ENCODE peak calls at places on chromosomes 13 and 19, in five cellular contexts. One of them, this sample, is unnamed.

GRCh38 chr13:98207411-98207810 is 30.3 kb upstream of the RNF113B start:
- DNase-seq in IMR-90: peak
- DNase-seq in GM12878: no peak
- DNase-seq in SK-N-SH: no peak
- DNase-seq in A549: no peak
- DNase-seq in this sample: no peak

GRCh38 chr19:58538257-58539168 is 5.4 kb upstream of the TRIM28 start:
- DNase-seq in A549: no peak
- DNase-seq in IMR-90: no peak
- DNase-seq in SK-N-SH: no peak
- DNase-seq in GM12878: no peak
- DNase-seq in this sample: no peak

GRCh38 chr13:27619711-27620376 is 485 bp downstream of the LNX2 start:
- DNase-seq in GM12878: no peak
- DNase-seq in SK-N-SH: peak
- DNase-seq in IMR-90: peak
- DNase-seq in A549: peak
- DNase-seq in this sample: peak

GRCh38 chr19:2315121-2315817 is 7.3 kb upstream of the LINGO3 start:
- DNase-seq in GM12878: no peak
- DNase-seq in A549: no peak
- DNase-seq in IMR-90: no peak
- DNase-seq in SK-N-SH: no peak
- DNase-seq in this sample: peak

GRCh38 chr19:50325310-50326100 is 3.7 kb downstream of the KCNC3 start:
- DNase-seq in IMR-90: peak
- DNase-seq in A549: peak
- DNase-seq in SK-N-SH: peak
- DNase-seq in GM12878: no peak
- DNase-seq in this sample: peak

GRCh38 chr19:50003810-50004419 is 21.3 kb downstream of the VRK3 start:
- DNase-seq in IMR-90: peak
- DNase-seq in SK-N-SH: no peak
- DNase-seq in A549: peak
- DNase-seq in GM12878: peak
- DNase-seq in this sample: peak

GRCh38 chr13:75042809-75043208 is 439.2 kb downstream of the TBC1D4 start:
- DNase-seq in A549: no peak
- DNase-seq in IMR-90: no peak
- DNase-seq in GM12878: no peak
- DNase-seq in SK-N-SH: no peak
- DNase-seq in this sample: no peak

GRCh38 chr13:97944396-97945029 is 9.0 kb upstream of the IPO5 start:
- DNase-seq in A549: no peak
- DNase-seq in SK-N-SH: no peak
- DNase-seq in GM12878: no peak
- DNase-seq in IMR-90: peak
- DNase-seq in this sample: no peak

GRCh38 chr19:3658004-3658822 is 31.6 kb upstream of the CACTIN start:
- DNase-seq in A549: no peak
- DNase-seq in SK-N-SH: no peak
- DNase-seq in GM12878: no peak
- DNase-seq in IMR-90: no peak
- DNase-seq in this sample: no peak

GRCh38 chr13:98889419-98890079 is 88.3 kb downstream of the DOCK9 start:
- DNase-seq in IMR-90: no peak
- DNase-seq in GM12878: no peak
- DNase-seq in SK-N-SH: no peak
- DNase-seq in A549: no peak
- DNase-seq in this sample: no peak

GRCh38 chr19:6728346-6728745 is 7.9 kb upstream of the C3 start:
- DNase-seq in SK-N-SH: no peak
- DNase-seq in IMR-90: no peak
- DNase-seq in A549: no peak
- DNase-seq in GM12878: no peak
- DNase-seq in this sample: no peak

GRCh38 chr13:27117158-27117557 is 54.5 kb downstream of the USP12 start:
- DNase-seq in SK-N-SH: no peak
- DNase-seq in IMR-90: peak
- DNase-seq in A549: no peak
- DNase-seq in GM12878: no peak
- DNase-seq in this sample: no peak

GRCh38 chr19:33226550-33227241 is 1.0 kb upstream of the SLC7A10 start:
- DNase-seq in SK-N-SH: peak
- DNase-seq in GM12878: no peak
- DNase-seq in A549: peak
- DNase-seq in IMR-90: no peak
- DNase-seq in this sample: no peak

GRCh38 chr19:5331790-5332189 is 8.8 kb downstream of the PTPRS start:
- DNase-seq in IMR-90: no peak
- DNase-seq in A549: no peak
- DNase-seq in GM12878: no peak
- DNase-seq in SK-N-SH: no peak
- DNase-seq in this sample: no peak

GRCh38 chr19:35357867-35358573 is at the start of gene FFAR3:
- DNase-seq in A549: no peak
- DNase-seq in GM12878: no peak
- DNase-seq in SK-N-SH: no peak
- DNase-seq in IMR-90: peak
- DNase-seq in this sample: no peak

GRCh38 chr13:75514080-75515040 is 23.3 kb downstream of the COMMD6 start:
- DNase-seq in IMR-90: peak
- DNase-seq in SK-N-SH: no peak
- DNase-seq in GM12878: no peak
- DNase-seq in A549: no peak
- DNase-seq in this sample: no peak

GRCh38 chr13:100175078-100175802 is 86.3 kb downstream of the PCCA start:
- DNase-seq in A549: no peak
- DNase-seq in GM12878: no peak
- DNase-seq in IMR-90: no peak
- DNase-seq in SK-N-SH: no peak
- DNase-seq in this sample: no peak

GRCh38 chr19:5130371-5131030 is 161.6 kb downstream of the KDM4B start:
- DNase-seq in SK-N-SH: no peak
- DNase-seq in IMR-90: no peak
- DNase-seq in GM12878: peak
- DNase-seq in A549: no peak
- DNase-seq in this sample: no peak

GRCh38 chr19:35995655-35995993 is 636 bp downstream of the SDHAF1 start:
- DNase-seq in SK-N-SH: peak
- DNase-seq in GM12878: no peak
- DNase-seq in A549: peak
- DNase-seq in IMR-90: peak
- DNase-seq in this sample: peak

GRCh38 chr19:35090795-35091214 is 24.8 kb upstream of the FXYD3 start:
- DNase-seq in A549: no peak
- DNase-seq in GM12878: no peak
- DNase-seq in SK-N-SH: no peak
- DNase-seq in IMR-90: no peak
- DNase-seq in this sample: no peak

GRCh38 chr13:102870677-102871415 is 25.0 kb downstream of the ERCC5 start:
- DNase-seq in A549: peak
- DNase-seq in SK-N-SH: peak
- DNase-seq in IMR-90: peak
- DNase-seq in GM12878: no peak
- DNase-seq in this sample: peak

GRCh38 chr19:43664008-43664407 is 6.0 kb downstream of the PLAUR start:
- DNase-seq in IMR-90: no peak
- DNase-seq in SK-N-SH: no peak
- DNase-seq in A549: no peak
- DNase-seq in GM12878: peak
- DNase-seq in this sample: no peak

GRCh38 chr13:114164027-114164426 is 15.0 kb upstream of the CFAP97D2 start:
- DNase-seq in A549: no peak
- DNase-seq in IMR-90: no peak
- DNase-seq in GM12878: no peak
- DNase-seq in SK-N-SH: no peak
- DNase-seq in this sample: no peak

GRCh38 chr13:108834193-108834592 is 204.8 kb downstream of the MYO16 start:
- DNase-seq in SK-N-SH: no peak
- DNase-seq in IMR-90: peak
- DNase-seq in GM12878: no peak
- DNase-seq in A549: no peak
- DNase-seq in this sample: no peak

GRCh38 chr13:75400775-75401174 is 81.2 kb downstream of the TBC1D4 start:
- DNase-seq in A549: no peak
- DNase-seq in IMR-90: no peak
- DNase-seq in GM12878: no peak
- DNase-seq in SK-N-SH: no peak
- DNase-seq in this sample: no peak

GRCh38 chr13:32917504-32917903 is 98.7 kb upstream of the KL start:
- DNase-seq in SK-N-SH: no peak
- DNase-seq in A549: no peak
- DNase-seq in IMR-90: peak
- DNase-seq in GM12878: peak
- DNase-seq in this sample: no peak

GRCh38 chr13:32905864-32906180 is 110.4 kb upstream of the KL start:
- DNase-seq in SK-N-SH: no peak
- DNase-seq in A549: no peak
- DNase-seq in GM12878: no peak
- DNase-seq in IMR-90: peak
- DNase-seq in this sample: no peak

GRCh38 chr13:32910530-32910929 is 105.7 kb upstream of the KL start:
- DNase-seq in A549: no peak
- DNase-seq in GM12878: no peak
- DNase-seq in IMR-90: no peak
- DNase-seq in SK-N-SH: no peak
- DNase-seq in this sample: no peak

GRCh38 chr13:32914686-32915085 is 101.5 kb upstream of the KL start:
- DNase-seq in A549: no peak
- DNase-seq in IMR-90: no peak
- DNase-seq in SK-N-SH: no peak
- DNase-seq in GM12878: no peak
- DNase-seq in this sample: no peak

DNA sequence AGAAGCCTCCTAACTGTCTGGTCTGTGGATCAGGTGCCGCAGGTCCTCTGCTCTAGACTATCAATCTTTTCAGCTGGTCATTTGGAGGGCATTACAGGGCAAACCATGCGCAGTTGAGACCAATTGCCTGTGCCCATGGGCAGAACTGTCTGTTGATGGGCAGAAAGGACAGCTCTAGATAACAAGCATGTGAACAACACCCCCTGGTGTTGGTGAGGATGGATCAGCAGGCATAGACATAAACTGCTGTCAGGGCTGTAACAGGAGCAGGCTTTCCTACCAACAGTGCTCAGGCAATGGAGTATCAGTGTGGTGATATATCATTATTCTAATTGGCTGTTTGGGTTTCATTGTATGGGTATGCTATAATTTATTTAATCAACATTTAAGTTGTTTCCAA is 104.7 kb upstream of the KL start:
- DNase-seq in SK-N-SH: peak
- DNase-seq in GM12878: no peak
- DNase-seq in IMR-90: peak
- DNase-seq in A549: peak
- DNase-seq in this sample: no peak
- TF ChIP-seq RCOR1 in SK-N-SH: no peak
- TF ChIP-seq RCOR1 in GM12878: no peak
- TF ChIP-seq RCOR1 in IMR-90: no peak
- TF ChIP-seq RCOR1 in A549: no peak
- TF ChIP-seq RCOR1 in this sample: no peak

GRCh38 chr13:88066847-88067246 is 395.7 kb downstream of the SLITRK5 start:
- DNase-seq in IMR-90: no peak
- DNase-seq in A549: no peak
- DNase-seq in SK-N-SH: no peak
- DNase-seq in GM12878: no peak
- DNase-seq in this sample: no peak

GRCh38 chr13:88074794-88075509 is 403.8 kb downstream of the SLITRK5 start:
- DNase-seq in A549: no peak
- DNase-seq in SK-N-SH: no peak
- DNase-seq in GM12878: no peak
- DNase-seq in IMR-90: no peak
- DNase-seq in this sample: no peak

GRCh38 chr13:88068975-88069374 is 397.8 kb downstream of the SLITRK5 start:
- DNase-seq in GM12878: no peak
- DNase-seq in A549: peak
- DNase-seq in SK-N-SH: no peak
- DNase-seq in IMR-90: no peak
- DNase-seq in this sample: no peak

GRCh38 chr13:88068316-88068715 is 397.1 kb downstream of the SLITRK5 start:
- DNase-seq in A549: no peak
- DNase-seq in IMR-90: peak
- DNase-seq in GM12878: no peak
- DNase-seq in SK-N-SH: no peak
- DNase-seq in this sample: no peak

DNA sequence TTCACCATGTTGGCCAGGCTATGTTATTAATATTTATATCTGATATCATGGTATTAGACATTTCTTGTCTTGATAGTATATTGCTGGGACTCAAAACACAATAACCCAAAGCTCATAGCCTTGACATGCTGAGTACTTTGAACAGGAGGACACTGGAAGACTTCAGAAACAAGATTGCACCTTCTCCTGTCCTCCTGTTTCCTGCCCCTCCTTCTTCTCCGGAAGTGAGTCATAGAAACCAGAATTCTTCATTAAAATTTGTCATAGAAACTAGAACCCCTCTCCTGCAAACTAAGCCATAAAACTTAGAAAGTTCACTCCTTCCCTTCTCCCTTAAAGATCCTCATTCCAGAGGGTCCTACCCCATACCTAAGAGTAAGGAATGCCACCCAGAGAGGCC is 400.2 kb downstream of the SLITRK5 start:
- DNase-seq in SK-N-SH: no peak
- DNase-seq in GM12878: no peak
- DNase-seq in A549: no peak
- DNase-seq in IMR-90: no peak
- DNase-seq in this sample: no peak
- TF ChIP-seq RCOR1 in SK-N-SH: no peak
- TF ChIP-seq RCOR1 in GM12878: no peak
- TF ChIP-seq RCOR1 in A549: no peak
- TF ChIP-seq RCOR1 in IMR-90: no peak
- TF ChIP-seq RCOR1 in this sample: no peak

GRCh38 chr19:7970716-7971448 is 27.4 kb upstream of the TIMM44 start:
- DNase-seq in A549: peak
- DNase-seq in SK-N-SH: peak
- DNase-seq in GM12878: no peak
- DNase-seq in IMR-90: peak
- DNase-seq in this sample: peak
- TF ChIP-seq RCOR1 in A549: no peak
- TF ChIP-seq RCOR1 in SK-N-SH: no peak
- TF ChIP-seq RCOR1 in GM12878: no peak
- TF ChIP-seq RCOR1 in IMR-90: no peak
- TF ChIP-seq RCOR1 in this sample: peak

GRCh38 chr19:51639916-51640315 is 6.7 kb downstream of the SIGLEC14 start:
- DNase-seq in IMR-90: no peak
- DNase-seq in SK-N-SH: no peak
- DNase-seq in A549: no peak
- DNase-seq in GM12878: no peak
- DNase-seq in this sample: no peak

GRCh38 chr19:51632126-51632525 is 1.9 kb upstream of the SIGLEC5 start:
- DNase-seq in GM12878: no peak
- DNase-seq in IMR-90: no peak
- DNase-seq in SK-N-SH: no peak
- DNase-seq in A549: no peak
- DNase-seq in this sample: no peak

GRCh38 chr19:51641648-51642047 is 5.0 kb downstream of the SIGLEC14 start:
- DNase-seq in A549: no peak
- DNase-seq in SK-N-SH: no peak
- DNase-seq in GM12878: no peak
- DNase-seq in IMR-90: no peak
- DNase-seq in this sample: no peak

GRCh38 chr19:51640371-51640770 is 6.3 kb downstream of the SIGLEC14 start:
- DNase-seq in SK-N-SH: no peak
- DNase-seq in IMR-90: no peak
- DNase-seq in GM12878: no peak
- DNase-seq in A549: no peak
- DNase-seq in this sample: no peak

GRCh38 chr19:51637362-51637978 is 7.3 kb upstream of the SIGLEC5 start:
- DNase-seq in A549: peak
- DNase-seq in GM12878: no peak
- DNase-seq in SK-N-SH: peak
- DNase-seq in IMR-90: no peak
- DNase-seq in this sample: peak
- TF ChIP-seq RCOR1 in A549: no peak
- TF ChIP-seq RCOR1 in GM12878: no peak
- TF ChIP-seq RCOR1 in SK-N-SH: no peak
- TF ChIP-seq RCOR1 in IMR-90: no peak
- TF ChIP-seq RCOR1 in this sample: no peak

This sample was measured in K562.